ENCODE peak calls at places on chromosomes 5 and 9, in four cellular contexts. V, M, Z and F are unnamed samples.
A peak's percentile ranks its signal among the peaks of the same experiment; 100 is the strongest.

GRCh38 chr9:111789881-111790280 is 4.9 kb downstream of the SHOC1 start:
- DNase-seq in V (no peak), M (no peak), Z (no peak), F (no peak)

GRCh38 chr9:73199886-73200285 is 48.2 kb downstream of the ANXA1 start:
- DNase-seq in V (no peak), M (no peak), Z (no peak), F (no peak)

GRCh38 chr9:74645007-74645639 is 148.0 kb downstream of the RORB start:
- DNase-seq in V (peak; percentile 40), M (no peak), Z (no peak), F (peak; percentile 18)

GRCh38 chr5:32331217-32331926 is 18.6 kb upstream of the MTMR12 start:
- DNase-seq in V (no peak), M (no peak), Z (no peak), F (no peak)

GRCh38 chr5:172773481-172774469 is 2.8 kb upstream of the DUSP1 start:
- DNase-seq in V (no peak), M (no peak), Z (no peak), F (peak; percentile 28)

GRCh38 chr9:64773491-64773931 is 511.5 kb downstream of the FOXD4L5 start:
- DNase-seq in V (no peak), M (no peak), Z (no peak), F (peak; percentile 9)

GRCh38 chr5:98402130-98402529 is 371.3 kb upstream of the RGMB start:
- DNase-seq in V (no peak), M (no peak), Z (no peak), F (no peak)

GRCh38 chr9:25602366-25603044 is 75.7 kb downstream of the TUSC1 start:
- DNase-seq in V (no peak), M (no peak), Z (no peak), F (no peak)

GRCh38 chr5:160356550-160357347 is 13.7 kb downstream of the C1QTNF2 start:
- DNase-seq in V (no peak), M (no peak), Z (no peak), F (no peak)

GRCh38 chr9:112870556-112870955 is 20.1 kb downstream of the SLC46A2 start:
- DNase-seq in V (no peak), M (no peak), Z (no peak), F (no peak)

GRCh38 chr5:32126691-32127090 is 47.4 kb downstream of the GOLPH3 start:
- DNase-seq in V (no peak), M (no peak), Z (no peak), F (no peak)

GRCh38 chr5:54492196-54492595 is 25.4 kb upstream of the SNX18 start:
- DNase-seq in V (no peak), M (no peak), Z (no peak), F (no peak)

GRCh38 chr5:34817558-34818351 is 21.2 kb upstream of the TTC23L start:
- DNase-seq in V (no peak), M (no peak), Z (no peak), F (no peak)

GRCh38 chr5:179923422-179923821 is 15.7 kb upstream of the TBC1D9B start:
- DNase-seq in V (no peak), M (no peak), Z (no peak), F (no peak)

GRCh38 chr9:2879803-2880202 is 35.9 kb upstream of the PUM3 start:
- DNase-seq in V (no peak), M (no peak), Z (no peak), F (no peak)

GRCh38 chr5:128693779-128694178 is 155.7 kb upstream of the FBN2 start:
- DNase-seq in V (no peak), M (no peak), Z (no peak), F (no peak)

GRCh38 chr5:126454535-126454934 is 31.3 kb downstream of the GRAMD2B start:
- DNase-seq in V (no peak), M (no peak), Z (no peak), F (no peak)

GRCh38 chr5:129172561-129172960 is 78.0 kb downstream of the ISOC1 start:
- DNase-seq in V (no peak), M (no peak), Z (no peak), F (no peak)

GRCh38 chr5:176447538-176447981 is 625 bp upstream of the FAF2 start:
- DNase-seq in V (peak; percentile 8), M (no peak), Z (no peak), F (no peak)

GRCh38 chr5:147452137-147452838 is 57.6 kb downstream of the DPYSL3 start:
- DNase-seq in V (no peak), M (no peak), Z (no peak), F (peak; percentile 45)

GRCh38 chr5:141957367-141957993 is 522 bp downstream of the PCDH12 start:
- DNase-seq in V (no peak), M (no peak), Z (no peak), F (no peak)

GRCh38 chr5:158028349-158028748 is 169.4 kb upstream of the CLINT1 start:
- DNase-seq in V (no peak), M (no peak), Z (no peak), F (no peak)

GRCh38 chr9:76373173-76373771 is 21.0 kb downstream of the RFK start:
- DNase-seq in V (no peak), M (peak; percentile 86), Z (peak; percentile 61), F (no peak)

GRCh38 chr5:39905356-39905755 is 480.6 kb upstream of the DAB2 start:
- DNase-seq in V (no peak), M (no peak), Z (no peak), F (no peak)

GRCh38 chr9:24625097-24625496 is 79.4 kb upstream of the IZUMO3 start:
- DNase-seq in V (no peak), M (no peak), Z (no peak), F (no peak)

GRCh38 chr9:93916358-93916757 is 38.8 kb downstream of the BARX1 start:
- DNase-seq in V (no peak), M (no peak), Z (no peak), F (no peak)

GRCh38 chr5:58066076-58066475 is 393.8 kb downstream of the PLK2 start:
- DNase-seq in V (no peak), M (no peak), Z (no peak), F (no peak)

GRCh38 chr9:94804316-94804715 is 77.8 kb downstream of the AOPEP start:
- DNase-seq in V (no peak), M (no peak), Z (no peak), F (no peak)

GRCh38 chr9:79535534-79535933 is 36.2 kb upstream of the TLE4 start:
- DNase-seq in V (no peak), M (no peak), Z (no peak), F (no peak)

GRCh38 chr5:176943816-176944215 is 44.7 kb upstream of the HK3 start:
- DNase-seq in V (peak; percentile 71), M (no peak), Z (no peak), F (peak; percentile 98)

GRCh38 chr5:7897014-7897600 is 28.2 kb downstream of the MTRR start:
- DNase-seq in V (peak; percentile 32), M (no peak), Z (no peak), F (peak; percentile 66)

GRCh38 chr5:171840066-171840465 is 54.4 kb downstream of the SMIM23 start:
- DNase-seq in V (no peak), M (no peak), Z (no peak), F (no peak)

GRCh38 chr5:112625586-112625985 is 112.1 kb upstream of the APC start:
- DNase-seq in V (no peak), M (no peak), Z (no peak), F (no peak)

GRCh38 chr5:126366199-126366560 is 57.0 kb upstream of the GRAMD2B start:
- DNase-seq in V (no peak), M (no peak), Z (no peak), F (no peak)

GRCh38 chr5:61069150-61069549 is 93.1 kb downstream of the SMIM15 start:
- DNase-seq in V (no peak), M (no peak), Z (no peak), F (no peak)

GRCh38 chr9:33255471-33255870 is 9.0 kb downstream of the BAG1 start:
- DNase-seq in V (no peak), M (no peak), Z (no peak), F (no peak)

DNA sequence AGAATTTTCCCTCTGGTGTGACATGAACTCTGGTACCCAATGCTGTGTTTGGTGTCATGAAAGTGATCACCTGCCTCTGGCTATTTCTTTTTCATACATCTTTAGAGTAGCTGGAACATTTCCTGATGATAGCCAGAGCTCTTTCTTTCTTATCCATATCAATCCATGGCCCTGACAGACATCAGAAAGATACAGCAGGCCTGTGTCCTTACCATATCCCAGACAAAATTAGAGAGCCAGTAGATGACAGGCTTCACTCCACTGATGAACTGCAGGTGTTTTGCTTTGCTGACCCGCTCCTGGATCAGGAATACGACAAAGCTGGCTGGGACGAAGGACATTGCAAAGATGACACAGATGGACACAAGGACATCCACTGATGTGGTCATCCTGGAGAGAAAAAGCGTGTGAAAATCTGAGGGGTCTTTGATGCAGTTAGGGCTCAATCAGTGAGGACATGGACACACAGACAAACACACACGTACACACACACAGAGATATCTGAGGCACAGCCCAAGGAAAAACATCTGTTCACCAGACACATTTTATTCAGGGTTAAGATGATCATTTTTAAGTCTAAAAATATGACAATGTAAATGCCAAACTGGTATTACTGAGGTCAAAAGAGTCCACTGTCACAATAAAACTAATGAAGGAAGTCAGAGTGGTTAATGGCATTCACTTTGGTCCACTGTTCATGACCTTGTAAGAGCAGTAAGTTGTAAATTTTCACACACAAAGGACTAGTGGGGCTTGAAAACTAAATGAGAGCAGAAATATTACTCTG is 34.5 kb downstream of the NIPSNAP3B start:
- DNase-seq in V (no peak), M (no peak), Z (no peak), F (no peak)
- H3K36me3 ChIP-seq in V (peaks cover 43% of the 10 kb centered on the region), M (peaks cover 4% of the 10 kb centered on the region), Z (peaks cover 22% of the 10 kb centered on the region), F (no peaks in the 10 kb centered on the region)

DNA sequence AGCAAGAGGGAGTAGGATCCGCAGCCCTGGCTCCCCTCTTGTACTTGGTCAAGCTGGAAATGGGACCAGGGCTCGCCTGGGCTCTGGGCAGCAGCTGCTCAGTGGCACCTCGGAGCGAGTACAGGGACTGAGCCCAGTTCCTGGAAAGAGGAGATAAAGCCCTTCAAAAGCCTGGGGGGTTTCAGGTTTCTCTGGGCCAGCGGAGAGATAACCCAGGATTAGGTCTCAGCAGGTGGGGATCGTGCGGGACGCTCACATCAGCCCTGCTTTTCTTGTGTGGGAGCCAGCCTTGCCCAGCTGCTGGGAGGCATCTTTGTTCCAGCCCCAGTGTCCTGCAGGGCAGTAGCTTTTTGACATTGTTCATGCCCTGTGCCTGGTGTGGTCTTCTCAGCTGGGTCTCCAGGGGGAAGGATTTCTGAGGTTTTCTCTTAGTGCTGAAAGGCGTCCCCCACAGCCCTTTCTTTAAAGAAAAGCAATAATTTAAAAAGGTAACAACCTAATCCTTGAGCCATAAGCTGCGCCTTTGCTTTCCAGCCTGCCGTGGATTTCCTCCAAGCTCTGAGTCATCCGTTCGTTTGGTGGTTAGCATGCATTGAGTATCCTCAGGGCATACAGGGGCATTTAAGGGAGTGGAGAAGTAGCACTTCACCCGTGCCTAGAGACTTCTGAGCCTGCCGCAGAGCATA is 657 bp upstream of the TNC start:
- DNase-seq in V (peak; percentile 79), M (peak; percentile 31), Z (peak; percentile 32), F (no peak)
- H3K4me3 ChIP-seq in V (peak overlapping the region; percentile 60), M (no peak overlapping the region), Z (peak overlapping the region; percentile 49), F (no peak overlapping the region)

GRCh38 chr9:134951994-134952393 is 34.3 kb upstream of the FCN1 start:
- DNase-seq in V (no peak), M (no peak), Z (no peak), F (no peak)

GRCh38 chr9:134949681-134950403 is 32.1 kb upstream of the FCN1 start:
- DNase-seq in V (no peak), M (no peak), Z (no peak), F (no peak)

GRCh38 chr9:134950811-134951210 is 33.1 kb upstream of the FCN1 start:
- DNase-seq in V (no peak), M (no peak), Z (no peak), F (no peak)

GRCh38 chr9:134951461-134951860 is 33.7 kb upstream of the FCN1 start:
- DNase-seq in V (no peak), M (no peak), Z (no peak), F (no peak)

GRCh38 chr9:134950404-134950760 is 32.7 kb upstream of the FCN1 start:
- DNase-seq in V (no peak), M (no peak), Z (no peak), F (no peak)
- H3K4me1 ChIP-seq in V (no peaks in the 10 kb centered on the region), M (no peaks in the 10 kb centered on the region), Z (no peaks in the 10 kb centered on the region), F (no peaks in the 10 kb centered on the region)

GRCh38 chr5:134564396-134564795 is 38.9 kb downstream of the JADE2 start:
- DNase-seq in V (no peak), M (no peak), Z (no peak), F (no peak)
- H3K36me3 ChIP-seq in V (peaks cover 96% of the 10 kb centered on the region), M (no peaks in the 10 kb centered on the region), Z (no peaks in the 10 kb centered on the region), F (peaks cover 52% of the 10 kb centered on the region)